ENCODE peak calls at places on chromosomes 4 and X, in nine cellular contexts. U is prostate gland, G is ovary, E is thyroid gland, P is uterus, J is GM12891, O is adrenal gland, M is transverse colon, L is right lobe of liver. N is an unnamed sample.

GRCh38 chr4:143441678-143442077 is 71.8 kb upstream of the SMARCA5 start:
- DNase-seq in U (no peak), G (no peak), E (no peak), P (no peak), J (no peak), O (no peak), M (no peak), L (no peak), N (no peak)

GRCh38 chrX:97310373-97310772 is 426.7 kb downstream of the RPA4 start:
- DNase-seq in U (no peak), G (no peak), E (no peak), P (no peak), J (no peak), O (no peak), M (no peak), L (no peak), N (peak)

GRCh38 chrX:107716816-107717700 is 58.5 kb downstream of the TSC22D3 start:
- DNase-seq in U (peak), G (peak), E (peak), P (peak), J (peak), O (peak), M (peak), L (peak), N (peak)

GRCh38 chr4:14177987-14178386 is 550.5 kb upstream of the BOD1L1 start:
- DNase-seq in U (no peak), G (no peak), E (peak), P (no peak), J (no peak), O (no peak), M (peak), L (no peak), N (no peak)

GRCh38 chr4:138241281-138242075 is 671 bp downstream of the SLC7A11 start:
- DNase-seq in U (no peak), G (peak), E (peak), P (no peak), J (no peak), O (no peak), M (no peak), L (no peak), N (peak)

GRCh38 chr4:85932371-85933305 is 427.2 kb downstream of the MAPK10 start:
- DNase-seq in U (no peak), G (no peak), E (peak), P (no peak), J (no peak), O (no peak), M (no peak), L (no peak), N (no peak)

GRCh38 chr4:153684182-153685073 is at the start of gene TLR2:
- DNase-seq in U (peak), G (peak), E (peak), P (peak), J (peak), O (peak), M (peak), L (peak), N (peak)

GRCh38 chr4:67160409-67160808 is 384.9 kb downstream of the CENPC start:
- DNase-seq in U (no peak), G (no peak), E (no peak), P (no peak), J (no peak), O (no peak), M (no peak), L (no peak), N (no peak)

GRCh38 chr4:124334119-124334518 is 378.4 kb downstream of the ANKRD50 start:
- DNase-seq in U (peak), G (no peak), E (peak), P (no peak), J (no peak), O (peak), M (no peak), L (no peak), N (peak)

GRCh38 chrX:130125090-130125489 is 14.8 kb upstream of the ELF4 start:
- DNase-seq in U (peak), G (no peak), E (no peak), P (peak), J (no peak), O (no peak), M (peak), L (no peak), N (peak)

GRCh38 chr4:78057600-78058560 is 757 bp downstream of the FRAS1 start:
- DNase-seq in U (peak), G (peak), E (peak), P (peak), J (no peak), O (peak), M (peak), L (peak), N (peak)

GRCh38 chr4:137545461-137545861 is 13.2 kb upstream of the PCDH18 start:
- DNase-seq in U (no peak), G (no peak), E (no peak), P (peak), J (no peak), O (no peak), M (no peak), L (no peak), N (no peak)

GRCh38 chrX:102934624-102935023 is 2.4 kb upstream of the RAB40AL start:
- DNase-seq in U (no peak), G (no peak), E (peak), P (no peak), J (peak), O (no peak), M (peak), L (no peak), N (peak)

GRCh38 chr4:16187455-16187854 is 38.8 kb downstream of the TAPT1 start:
- DNase-seq in U (no peak), G (no peak), E (no peak), P (no peak), J (no peak), O (no peak), M (no peak), L (no peak), N (no peak)

GRCh38 chr4:26171953-26172352 is 148.9 kb upstream of the RBPJ start:
- DNase-seq in U (no peak), G (no peak), E (no peak), P (no peak), J (no peak), O (no peak), M (no peak), L (no peak), N (no peak)

GRCh38 chrX:63561425-63561824 is 210.3 kb upstream of the SPIN4 start:
- DNase-seq in U (no peak), G (no peak), E (no peak), P (no peak), J (no peak), O (no peak), M (no peak), L (no peak), N (peak)

GRCh38 chrX:130097507-130098201 is 12.6 kb downstream of the ELF4 start:
- DNase-seq in U (no peak), G (no peak), E (peak), P (no peak), J (no peak), O (no peak), M (peak), L (no peak), N (peak)

GRCh38 chr4:95701500-95701899 is 138.4 kb upstream of the PDHA2 start:
- DNase-seq in U (no peak), G (no peak), E (no peak), P (peak), J (no peak), O (no peak), M (no peak), L (no peak), N (no peak)

GRCh38 chr4:116099596-116099995 is 985.8 kb downstream of the TRAM1L1 start:
- DNase-seq in U (no peak), G (no peak), E (no peak), P (no peak), J (no peak), O (no peak), M (no peak), L (no peak), N (no peak)

GRCh38 chr4:8537041-8537461 is 43.1 kb upstream of the GPR78 start:
- DNase-seq in U (peak), G (peak), E (peak), P (peak), J (no peak), O (peak), M (peak), L (peak), N (peak)

GRCh38 chrX:13064599-13065143 is 20.3 kb upstream of the FAM9C start:
- DNase-seq in U (peak), G (no peak), E (no peak), P (no peak), J (no peak), O (no peak), M (no peak), L (no peak), N (no peak)

DNA sequence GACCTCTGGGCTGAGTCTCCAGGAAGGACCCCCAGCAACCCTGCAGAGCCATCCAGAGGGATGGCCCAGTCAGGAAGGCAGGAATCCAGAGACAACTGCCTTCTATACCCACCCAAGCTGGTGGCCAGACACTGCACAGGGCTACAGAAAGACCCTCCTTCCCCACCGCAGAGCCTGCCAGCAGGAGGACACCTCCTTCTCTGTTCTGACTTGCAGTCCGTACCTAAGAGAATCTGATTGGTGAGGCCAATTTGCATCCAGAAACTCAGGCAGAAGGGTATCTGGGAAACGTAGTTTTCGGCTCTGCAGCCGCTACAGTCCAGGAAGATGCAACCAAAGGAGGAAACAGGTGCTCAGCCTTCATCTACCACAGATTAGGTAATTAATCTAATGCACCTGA is 155.4 kb upstream of the FRG1 start:
- DNase-seq in U (no peak), G (no peak), E (no peak), P (no peak), J (no peak), O (no peak), M (no peak), L (no peak), N (no peak)
- TF ChIP-seq POLR2A in U (no peak), G (no peak), E (no peak), P (no peak), J (no peak), O (no peak), M (no peak), L (no peak), N (no peak)

DNA sequence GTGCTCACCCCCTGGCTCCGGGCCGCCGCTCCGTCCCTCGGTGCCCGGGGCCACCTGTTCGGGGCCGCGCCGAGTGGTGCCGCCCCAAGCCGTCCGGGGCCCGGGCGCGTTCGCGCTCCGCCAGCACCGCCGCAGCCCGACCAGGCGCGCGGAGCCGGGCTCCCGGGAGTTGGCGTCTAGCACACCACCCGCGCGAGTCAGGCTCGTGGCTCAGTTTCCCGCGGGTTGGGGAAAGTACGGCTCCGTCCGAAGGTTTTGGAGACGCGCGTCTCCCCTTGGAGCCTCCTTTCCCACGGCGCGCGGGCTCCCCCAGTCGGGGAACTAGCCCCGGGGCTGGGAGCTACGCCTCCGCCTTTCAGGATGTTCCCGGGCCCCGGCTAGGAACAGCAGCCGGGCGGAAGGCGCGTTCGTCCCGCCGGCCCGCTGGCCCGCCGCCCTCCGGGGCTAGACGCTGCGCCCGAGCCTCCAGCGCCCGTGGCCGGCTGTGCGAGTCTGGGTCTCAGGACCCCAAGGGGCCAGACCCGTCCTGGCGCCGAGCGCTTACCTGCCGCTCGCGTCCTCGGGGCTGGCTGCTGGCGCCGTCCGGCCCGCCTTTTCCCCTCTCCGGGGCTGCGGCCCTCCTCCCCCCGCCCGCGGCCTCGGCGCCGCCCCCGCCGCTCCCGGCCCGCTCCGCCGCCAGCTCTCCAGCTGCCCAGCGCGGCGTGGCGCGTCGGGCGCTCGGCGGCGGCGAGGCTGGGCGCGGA is at the start of gene ADGRG2:
- DNase-seq in U (peak), G (peak), E (peak), P (peak), J (peak), O (peak), M (peak), L (peak), N (no peak)
- TF ChIP-seq POLR2A in U (no peak), G (no peak), E (no peak), P (no peak), J (no peak), O (no peak), M (no peak), L (no peak), N (no peak)

GRCh38 chrX:78946178-78946896 is 1.1 kb downstream of the P2RY10 start:
- DNase-seq in U (no peak), G (no peak), E (no peak), P (no peak), J (no peak), O (no peak), M (no peak), L (no peak), N (no peak)

GRCh38 chrX:78950157-78950556 is 5.0 kb downstream of the P2RY10 start:
- DNase-seq in U (no peak), G (no peak), E (no peak), P (no peak), J (no peak), O (no peak), M (no peak), L (no peak), N (no peak)

GRCh38 chrX:78945186-78945912 is at the start of gene P2RY10:
- DNase-seq in U (no peak), G (no peak), E (no peak), P (no peak), J (no peak), O (no peak), M (peak), L (no peak), N (no peak)

GRCh38 chrX:78944351-78944750 is 840 bp upstream of the P2RY10 start:
- DNase-seq in U (no peak), G (no peak), E (no peak), P (no peak), J (no peak), O (no peak), M (no peak), L (no peak), N (no peak)
- TF ChIP-seq POLR2A in U (no peak), G (no peak), E (no peak), P (no peak), J (peak), O (no peak), M (no peak), L (no peak), N (no peak)

DNA sequence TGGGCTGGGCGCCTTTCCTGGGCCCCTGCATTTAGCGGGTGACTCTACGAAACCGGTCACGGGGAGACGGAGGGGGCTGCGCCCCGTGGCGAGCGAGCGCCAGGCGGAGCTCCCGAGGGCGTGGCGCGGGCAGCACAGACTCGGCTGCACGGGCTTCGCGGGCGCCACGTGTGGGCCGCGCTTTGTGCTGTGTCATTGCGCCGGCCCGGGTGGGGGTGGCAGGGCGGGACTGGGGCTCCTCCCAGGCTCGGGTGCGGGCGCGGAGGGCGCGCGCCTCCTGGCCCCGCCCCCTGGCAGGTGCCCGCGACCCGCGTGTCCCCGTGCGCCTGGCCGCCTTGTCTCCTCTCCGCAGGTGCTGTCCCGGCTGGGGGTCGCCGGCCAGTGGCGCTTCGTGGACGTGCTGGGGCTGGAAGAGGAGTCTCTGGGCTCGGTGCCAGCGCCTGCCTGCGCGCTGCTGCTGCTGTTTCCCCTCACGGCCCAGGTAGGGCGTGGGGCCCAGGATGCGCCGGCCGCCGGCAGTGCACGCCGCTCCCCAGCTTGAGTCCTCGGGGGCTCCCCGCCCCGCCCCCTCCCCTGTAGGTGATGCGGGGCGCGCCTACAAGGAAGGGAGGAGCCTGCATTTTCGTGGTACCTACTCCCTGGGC is 651 bp downstream of the UCHL1 start:
- DNase-seq in U (no peak), G (peak), E (peak), P (peak), J (peak), O (peak), M (peak), L (peak), N (peak)
- TF ChIP-seq POLR2A in U (no peak), G (no peak), E (peak), P (no peak), J (no peak), O (no peak), M (no peak), L (no peak), N (no peak)

DNA sequence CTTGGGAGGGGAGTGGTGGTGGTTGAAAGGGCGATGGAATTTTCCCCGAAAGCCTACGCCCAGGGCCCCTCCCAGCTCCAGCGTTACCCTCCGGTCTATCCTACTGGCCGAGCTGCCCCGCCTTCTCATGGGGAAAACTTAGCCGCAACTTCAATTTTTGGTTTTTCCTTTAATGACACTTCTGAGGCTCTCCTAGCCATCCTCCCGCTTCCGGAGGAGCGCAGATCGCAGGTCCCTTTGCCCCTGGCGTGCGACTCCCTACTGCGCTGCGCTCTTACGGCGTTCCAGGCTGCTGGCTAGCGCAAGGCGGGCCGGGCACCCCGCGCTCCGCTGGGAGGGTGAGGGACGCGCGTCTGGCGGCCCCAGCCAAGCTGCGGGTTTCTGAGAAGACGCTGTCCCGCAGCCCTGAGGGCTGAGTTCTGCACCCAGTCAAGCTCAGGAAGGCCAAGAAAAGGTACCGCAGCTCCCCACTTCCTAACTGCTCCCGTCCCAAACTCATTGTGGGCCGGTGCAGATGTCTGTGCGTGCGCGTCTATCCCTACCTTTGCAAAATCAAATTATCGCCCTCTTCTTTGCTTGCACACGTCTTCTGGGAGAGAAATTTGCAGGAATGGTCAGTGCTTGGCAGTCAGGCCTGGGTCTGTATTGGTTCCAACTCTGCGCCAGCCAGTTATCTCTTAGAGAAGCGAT is 533 bp downstream of the IL15 start:
- DNase-seq in U (peak), G (peak), E (peak), P (peak), J (peak), O (peak), M (peak), L (peak), N (peak)
- TF ChIP-seq POLR2A in U (no peak), G (no peak), E (peak), P (no peak), J (no peak), O (peak), M (peak), L (no peak), N (no peak)

DNA sequence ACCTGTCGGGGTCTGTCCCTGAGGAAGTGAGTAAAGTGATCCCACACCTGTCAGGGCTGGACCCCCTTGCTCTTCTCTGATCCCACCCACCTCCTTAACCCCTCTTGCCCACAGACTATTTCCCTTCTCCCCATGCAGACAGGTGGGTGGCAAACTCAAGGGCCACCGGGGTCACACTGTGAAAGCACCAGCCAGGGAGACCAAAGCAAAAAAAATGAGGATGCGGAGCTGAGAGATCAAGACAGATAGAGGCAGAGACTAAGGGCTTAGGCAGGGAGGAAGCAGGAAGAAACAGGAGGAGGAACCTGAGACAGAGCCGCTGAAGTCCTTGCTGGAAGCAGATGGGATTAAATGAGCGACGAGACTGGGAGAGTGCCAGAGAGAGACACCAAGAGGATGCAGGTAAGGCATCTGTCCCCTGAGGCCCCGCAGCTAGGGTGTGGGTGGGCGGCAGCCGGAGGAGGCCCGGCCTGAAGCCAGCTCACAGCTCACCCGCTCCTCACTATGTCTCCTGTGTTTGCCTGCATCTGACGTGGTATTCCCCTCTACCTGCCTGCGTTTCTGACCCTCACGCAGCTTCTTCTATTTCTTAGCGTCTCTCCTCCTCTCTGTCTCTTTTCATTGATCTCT is 7.2 kb downstream of the TIMM17B start:
- DNase-seq in U (no peak), G (peak), E (no peak), P (no peak), J (no peak), O (no peak), M (no peak), L (no peak), N (no peak)
- TF ChIP-seq POLR2A in U (no peak), G (no peak), E (no peak), P (no peak), J (no peak), O (no peak), M (no peak), L (no peak), N (no peak)

DNA sequence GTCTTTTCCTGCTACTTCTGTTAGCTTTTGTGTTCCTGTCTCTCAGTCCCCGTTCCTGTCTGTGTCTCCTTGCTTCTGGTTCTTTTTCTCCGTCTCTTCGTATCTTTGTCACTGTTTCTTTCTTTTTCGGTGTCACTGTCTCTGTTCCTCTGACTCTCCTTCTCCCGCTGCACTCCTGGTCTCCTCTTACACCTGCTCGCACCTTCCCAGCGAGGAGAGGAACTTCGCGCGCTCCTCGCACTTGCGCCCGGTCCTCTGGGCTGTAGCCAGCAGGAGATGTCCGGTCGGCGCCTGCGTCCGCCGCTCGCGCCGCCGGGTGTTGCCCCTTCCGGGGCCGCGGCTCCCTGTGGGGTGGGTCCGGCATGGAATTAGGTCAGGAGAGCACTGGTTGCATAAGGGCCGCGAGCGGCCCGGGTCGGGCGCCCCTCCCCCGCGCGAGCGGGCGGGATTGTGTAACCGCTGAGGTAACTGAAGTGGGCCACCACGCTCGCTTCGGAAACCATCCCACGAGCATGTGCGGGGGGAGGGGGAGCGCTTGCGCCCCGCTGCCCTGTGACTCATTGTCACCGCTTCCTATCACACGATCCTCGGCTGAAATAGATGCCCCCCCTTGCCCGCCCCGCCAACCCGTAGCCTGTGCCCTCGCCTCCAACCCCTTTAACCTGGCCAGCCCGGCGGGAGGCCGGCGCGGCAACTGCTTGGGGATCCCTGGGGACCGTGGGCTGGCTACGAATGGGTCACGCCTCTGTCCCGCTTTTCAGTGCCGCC is 1.6 kb downstream of the LONRF3 start:
- DNase-seq in U (peak), G (peak), E (peak), P (peak), J (no peak), O (peak), M (peak), L (peak), N (peak)
- TF ChIP-seq POLR2A in U (peak), G (peak), E (peak), P (peak), J (no peak), O (peak), M (peak), L (peak), N (no peak)

N was measured in erythroblast.